ENCODE peak calls at places on chromosomes 4 and X, in six cellular contexts. One of them, this sample, is unnamed.
A peak's percentile ranks its signal among the peaks of the same experiment; 100 is the strongest.

GRCh38 chrX:107102980-107103379 is 15.6 kb downstream of the RBM41 start:
- DNase-seq in neural progenitor cell: no peak
- DNase-seq in HCT116: no peak
- DNase-seq in adipocyte: peak; percentile 6
- DNase-seq in body of pancreas: no peak
- DNase-seq in cardiac muscle cell: peak; percentile 14
- DNase-seq in this sample: no peak

GRCh38 chr4:109206610-109207009 is 95.8 kb downstream of the COL25A1 start:
- DNase-seq in neural progenitor cell: no peak
- DNase-seq in HCT116: no peak
- DNase-seq in adipocyte: no peak
- DNase-seq in body of pancreas: no peak
- DNase-seq in cardiac muscle cell: no peak
- DNase-seq in this sample: no peak

GRCh38 chrX:17744896-17745523 is 7.7 kb downstream of the SCML1 start:
- DNase-seq in neural progenitor cell: no peak
- DNase-seq in HCT116: no peak
- DNase-seq in adipocyte: peak; percentile 52
- DNase-seq in body of pancreas: no peak
- DNase-seq in cardiac muscle cell: peak; percentile 9
- DNase-seq in this sample: no peak

GRCh38 chrX:114650351-114650750 is 66.5 kb downstream of the HTR2C start:
- DNase-seq in neural progenitor cell: no peak
- DNase-seq in HCT116: no peak
- DNase-seq in adipocyte: peak; percentile 24
- DNase-seq in body of pancreas: no peak
- DNase-seq in cardiac muscle cell: no peak
- DNase-seq in this sample: no peak

GRCh38 chr4:173256825-173257224 is 77.3 kb downstream of the HMGB2 start:
- DNase-seq in neural progenitor cell: no peak
- DNase-seq in HCT116: no peak
- DNase-seq in adipocyte: no peak
- DNase-seq in body of pancreas: no peak
- DNase-seq in cardiac muscle cell: no peak
- DNase-seq in this sample: no peak

GRCh38 chrX:44580466-44580865 is 37.8 kb upstream of the FUNDC1 start:
- DNase-seq in neural progenitor cell: no peak
- DNase-seq in HCT116: no peak
- DNase-seq in adipocyte: peak; percentile 69
- DNase-seq in body of pancreas: no peak
- DNase-seq in cardiac muscle cell: peak; percentile 24
- DNase-seq in this sample: no peak

GRCh38 chr4:98248984-98249383 is 12.2 kb upstream of the RAP1GDS1 start:
- DNase-seq in neural progenitor cell: no peak
- DNase-seq in HCT116: no peak
- DNase-seq in adipocyte: no peak
- DNase-seq in body of pancreas: no peak
- DNase-seq in cardiac muscle cell: no peak
- DNase-seq in this sample: no peak

GRCh38 chrX:49896951-49897350 is 17.7 kb downstream of the USP27X start:
- DNase-seq in neural progenitor cell: no peak
- DNase-seq in HCT116: no peak
- DNase-seq in adipocyte: no peak
- DNase-seq in body of pancreas: no peak
- DNase-seq in cardiac muscle cell: no peak
- DNase-seq in this sample: no peak

GRCh38 chr4:144754562-144755410 is 108.8 kb downstream of the HHIP start:
- DNase-seq in neural progenitor cell: peak; percentile 31
- DNase-seq in HCT116: peak; percentile 19
- DNase-seq in adipocyte: peak; percentile 56
- DNase-seq in body of pancreas: peak; percentile 40
- DNase-seq in cardiac muscle cell: peak; percentile 71
- DNase-seq in this sample: no peak

GRCh38 chrX:133574716-133575115 is 159.4 kb upstream of the GPC4 start:
- DNase-seq in neural progenitor cell: no peak
- DNase-seq in HCT116: no peak
- DNase-seq in adipocyte: peak; percentile 29
- DNase-seq in body of pancreas: no peak
- DNase-seq in cardiac muscle cell: no peak
- DNase-seq in this sample: no peak

GRCh38 chrX:123773258-123773978 is 40.6 kb upstream of the THOC2 start:
- DNase-seq in neural progenitor cell: no peak
- DNase-seq in HCT116: no peak
- DNase-seq in adipocyte: no peak
- DNase-seq in body of pancreas: no peak
- DNase-seq in cardiac muscle cell: peak; percentile 3
- DNase-seq in this sample: no peak

GRCh38 chr4:39104255-39104654 is 42.2 kb downstream of the KLHL5 start:
- DNase-seq in neural progenitor cell: no peak
- DNase-seq in HCT116: no peak
- DNase-seq in adipocyte: peak; percentile 38
- DNase-seq in body of pancreas: no peak
- DNase-seq in cardiac muscle cell: no peak
- DNase-seq in this sample: no peak

GRCh38 chr4:183201331-183201730 is 102.3 kb downstream of the WWC2 start:
- DNase-seq in neural progenitor cell: no peak
- DNase-seq in HCT116: no peak
- DNase-seq in adipocyte: no peak
- DNase-seq in body of pancreas: no peak
- DNase-seq in cardiac muscle cell: peak; percentile 33
- DNase-seq in this sample: no peak

GRCh38 chr4:26736621-26737020 is 124.0 kb upstream of the STIM2 start:
- DNase-seq in neural progenitor cell: no peak
- DNase-seq in HCT116: no peak
- DNase-seq in adipocyte: no peak
- DNase-seq in body of pancreas: no peak
- DNase-seq in cardiac muscle cell: no peak
- DNase-seq in this sample: no peak

GRCh38 chr4:46386570-46386969 is 3.4 kb downstream of the GABRA2 start:
- DNase-seq in neural progenitor cell: peak; percentile 38
- DNase-seq in HCT116: no peak
- DNase-seq in adipocyte: no peak
- DNase-seq in body of pancreas: no peak
- DNase-seq in cardiac muscle cell: no peak
- DNase-seq in this sample: no peak

GRCh38 chrX:14362731-14363130 is 166.6 kb upstream of the GLRA2 start:
- DNase-seq in neural progenitor cell: no peak
- DNase-seq in HCT116: no peak
- DNase-seq in adipocyte: peak; percentile 18
- DNase-seq in body of pancreas: no peak
- DNase-seq in cardiac muscle cell: no peak
- DNase-seq in this sample: no peak

GRCh38 chrX:30023451-30023850 is 191.9 kb upstream of the MAGEB2 start:
- DNase-seq in neural progenitor cell: no peak
- DNase-seq in HCT116: no peak
- DNase-seq in adipocyte: no peak
- DNase-seq in body of pancreas: no peak
- DNase-seq in cardiac muscle cell: no peak
- DNase-seq in this sample: no peak

GRCh38 chr4:79121875-79122358 is 182.7 kb upstream of the PAQR3 start:
- DNase-seq in neural progenitor cell: no peak
- DNase-seq in HCT116: no peak
- DNase-seq in adipocyte: no peak
- DNase-seq in body of pancreas: no peak
- DNase-seq in cardiac muscle cell: no peak
- DNase-seq in this sample: no peak
- H3K9me3 ChIP-seq in neural progenitor cell: no peaks in the 10 kb centered on the region
- H3K9me3 ChIP-seq in HCT116: no peaks in the 10 kb centered on the region
- H3K9me3 ChIP-seq in adipocyte: peaks cover 18% of the 10 kb centered on the region
- H3K9me3 ChIP-seq in body of pancreas: no peaks in the 10 kb centered on the region
- H3K9me3 ChIP-seq in cardiac muscle cell: no peaks in the 10 kb centered on the region
- H3K9me3 ChIP-seq in this sample: peaks cover 10% of the 10 kb centered on the region

DNA sequence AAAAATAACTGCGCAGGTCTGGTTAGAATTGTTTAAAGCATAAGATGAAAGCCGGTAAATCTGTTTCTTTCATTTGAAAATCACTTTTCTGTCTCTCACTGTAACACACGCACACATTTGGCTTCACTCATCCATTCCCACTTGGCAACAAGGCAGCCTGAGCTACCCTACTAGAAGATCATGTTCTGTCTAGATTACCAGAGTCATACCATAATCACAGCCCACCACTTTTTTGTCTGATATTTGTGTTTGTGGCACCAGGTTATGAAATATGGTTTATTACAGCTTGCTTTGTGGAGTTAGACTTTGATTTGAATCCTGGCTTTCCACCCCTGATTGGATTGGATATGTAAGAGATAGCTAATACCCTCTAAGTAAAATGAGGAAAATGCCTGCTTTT is 2.2 kb downstream of the USO1 start:
- DNase-seq in neural progenitor cell: no peak
- DNase-seq in HCT116: no peak
- DNase-seq in adipocyte: peak; percentile 50
- DNase-seq in body of pancreas: no peak
- DNase-seq in cardiac muscle cell: no peak
- DNase-seq in this sample: no peak
- H3K4me1 ChIP-seq in neural progenitor cell: peaks cover 32% of the 10 kb centered on the region
- H3K4me1 ChIP-seq in HCT116: peaks cover 7% of the 10 kb centered on the region
- H3K4me1 ChIP-seq in adipocyte: peaks cover 49% of the 10 kb centered on the region
- H3K4me1 ChIP-seq in body of pancreas: peaks cover 51% of the 10 kb centered on the region
- H3K4me1 ChIP-seq in cardiac muscle cell: peaks cover 36% of the 10 kb centered on the region
- H3K4me1 ChIP-seq in this sample: peaks cover 30% of the 10 kb centered on the region

GRCh38 chr4:129059028-129059427 is 34.3 kb downstream of the SCLT1 start:
- DNase-seq in neural progenitor cell: no peak
- DNase-seq in HCT116: no peak
- DNase-seq in adipocyte: no peak
- DNase-seq in body of pancreas: no peak
- DNase-seq in cardiac muscle cell: no peak
- DNase-seq in this sample: no peak
- H3K9me3 ChIP-seq in neural progenitor cell: peaks cover 50% of the 10 kb centered on the region
- H3K9me3 ChIP-seq in HCT116: peaks cover 34% of the 10 kb centered on the region
- H3K9me3 ChIP-seq in adipocyte: peaks cover 57% of the 10 kb centered on the region
- H3K9me3 ChIP-seq in body of pancreas: no peaks in the 10 kb centered on the region
- H3K9me3 ChIP-seq in cardiac muscle cell: no peaks in the 10 kb centered on the region
- H3K9me3 ChIP-seq in this sample: peaks cover 100% of the 10 kb centered on the region

GRCh38 chr4:2266821-2267220 is 4.9 kb upstream of the MXD4 start:
- DNase-seq in neural progenitor cell: no peak
- DNase-seq in HCT116: no peak
- DNase-seq in adipocyte: no peak
- DNase-seq in body of pancreas: no peak
- DNase-seq in cardiac muscle cell: no peak
- DNase-seq in this sample: no peak

GRCh38 chr4:2267320-2267811 is 5.5 kb upstream of the MXD4 start:
- DNase-seq in neural progenitor cell: no peak
- DNase-seq in HCT116: no peak
- DNase-seq in adipocyte: no peak
- DNase-seq in body of pancreas: no peak
- DNase-seq in cardiac muscle cell: no peak
- DNase-seq in this sample: no peak

GRCh38 chr4:2265113-2266110 is 3.5 kb upstream of the MXD4 start:
- DNase-seq in neural progenitor cell: no peak
- DNase-seq in HCT116: no peak
- DNase-seq in adipocyte: no peak
- DNase-seq in body of pancreas: no peak
- DNase-seq in cardiac muscle cell: no peak
- DNase-seq in this sample: no peak

GRCh38 chr4:2264481-2265041 is 2.7 kb upstream of the MXD4 start:
- DNase-seq in neural progenitor cell: no peak
- DNase-seq in HCT116: no peak
- DNase-seq in adipocyte: no peak
- DNase-seq in body of pancreas: peak; percentile 13
- DNase-seq in cardiac muscle cell: no peak
- DNase-seq in this sample: no peak

GRCh38 chr4:2266181-2266580 is 4.3 kb upstream of the MXD4 start:
- DNase-seq in neural progenitor cell: no peak
- DNase-seq in HCT116: no peak
- DNase-seq in adipocyte: peak; percentile 44
- DNase-seq in body of pancreas: peak; percentile 39
- DNase-seq in cardiac muscle cell: peak; percentile 58
- DNase-seq in this sample: no peak
- H3K4me1 ChIP-seq in neural progenitor cell: peaks cover 30% of the 10 kb centered on the region
- H3K4me1 ChIP-seq in HCT116: peaks cover 4% of the 10 kb centered on the region
- H3K4me1 ChIP-seq in adipocyte: peaks cover 16% of the 10 kb centered on the region
- H3K4me1 ChIP-seq in body of pancreas: peaks cover 17% of the 10 kb centered on the region
- H3K4me1 ChIP-seq in cardiac muscle cell: peaks cover 11% of the 10 kb centered on the region
- H3K4me1 ChIP-seq in this sample: peaks cover 22% of the 10 kb centered on the region

This sample was measured in ascending aorta.